ENCODE peak calls at places on chromosomes 1 and 21, in six cellular contexts. Q is M059J; H is stimulated activated effector memory CD8-positive, alpha-beta T cell treated with anti-CD3 and anti-CD28 coated beads, Interleukin-12 subunit alpha, Interleukin-12 subunit beta, amount 100 ng/mL, for 72 hours; L is EH; R is neural crest cell; A is CD8-positive, alpha-beta memory T cell. Z is an unnamed sample.

GRCh38 chr21:43789276-43790052 is at the start of gene RRP1:
- DNase-seq in H (peak), R (peak), Q (peak), L (peak), A (peak), Z (peak)

GRCh38 chr1:174998569-174999215 is 1.1 kb upstream of the CACYBP start:
- DNase-seq in H (no peak), Q (peak), A (peak), L (peak), R (peak), Z (peak)

GRCh38 chr1:169193191-169193850 is 86.8 kb downstream of the ATP1B1 start:
- DNase-seq in L (no peak), Q (no peak), R (no peak), A (no peak), H (no peak), Z (no peak)

GRCh38 chr21:38965910-38966504 is 160.3 kb downstream of the ETS2 start:
- DNase-seq in Q (no peak), A (no peak), H (no peak), L (peak), R (peak), Z (no peak)

GRCh38 chr1:41751804-41752513 is 166.8 kb downstream of the HIVEP3 start:
- DNase-seq in Q (peak), H (no peak), A (no peak), R (no peak), L (peak), Z (peak)

GRCh38 chr1:182281541-182281940 is 110.0 kb downstream of the GLUL start:
- DNase-seq in R (no peak), L (no peak), Q (no peak), A (no peak), H (no peak), Z (peak)

GRCh38 chr1:117636637-117637425 is 31.0 kb downstream of the TENT5C start:
- DNase-seq in Q (no peak), R (no peak), L (no peak), A (no peak), H (no peak), Z (no peak)

GRCh38 chr21:23968008-23968407 is 1639.3 kb downstream of the MRPL39 start:
- DNase-seq in Q (no peak), R (no peak), L (no peak), A (no peak), H (no peak), Z (no peak)

GRCh38 chr1:183896466-183897026 is 91.6 kb downstream of the RGL1 start:
- DNase-seq in R (no peak), H (no peak), L (peak), Q (peak), A (no peak), Z (peak)

GRCh38 chr21:44454747-44455523 is at the start of gene LRRC3:
- DNase-seq in H (peak), L (peak), A (peak), Q (no peak), R (peak), Z (no peak)

GRCh38 chr21:35088235-35088865 is 39.2 kb upstream of the RUNX1 start:
- DNase-seq in R (no peak), A (no peak), L (peak), Q (peak), H (peak), Z (no peak)

GRCh38 chr1:52706136-52706670 is 8.1 kb upstream of the COA7 start:
- DNase-seq in R (no peak), A (no peak), Q (no peak), L (no peak), H (no peak), Z (no peak)

GRCh38 chr1:156684227-156684782 is 7.1 kb upstream of the NES start:
- DNase-seq in R (no peak), Q (peak), H (no peak), A (no peak), L (peak), Z (peak)

GRCh38 chr1:230794431-230794830 is 47.2 kb downstream of the CAPN9 start:
- DNase-seq in L (peak), H (peak), R (no peak), A (no peak), Q (peak), Z (no peak)

GRCh38 chr21:38470762-38471161 is 27.5 kb downstream of the ERG start:
- DNase-seq in A (no peak), H (no peak), Q (peak), L (no peak), R (no peak), Z (peak)

GRCh38 chr21:44368711-44369446 is 15.5 kb downstream of the TRPM2 start:
- DNase-seq in R (no peak), A (no peak), L (no peak), Q (no peak), H (no peak), Z (no peak)

GRCh38 chr1:219385786-219386427 is 212.2 kb downstream of the LYPLAL1 start:
- DNase-seq in H (peak), Q (peak), R (peak), A (no peak), L (peak), Z (peak)

GRCh38 chr1:24742090-24742938 is 2.9 kb upstream of the CLIC4 start:
- DNase-seq in L (peak), A (no peak), H (no peak), Q (peak), R (no peak), Z (peak)

GRCh38 chr1:3159996-3160395 is 91.0 kb downstream of the PRDM16 start:
- DNase-seq in A (no peak), R (no peak), L (no peak), Q (no peak), H (no peak), Z (no peak)

GRCh38 chr21:38716088-38716487 is 89.6 kb upstream of the ETS2 start:
- DNase-seq in R (no peak), A (no peak), H (no peak), Q (no peak), L (no peak), Z (no peak)

GRCh38 chr1:87956072-87956471 is 627.4 kb downstream of the LMO4 start:
- DNase-seq in L (peak), H (no peak), Q (peak), A (no peak), R (no peak), Z (peak)

GRCh38 chr1:233242827-233243483 is 52.6 kb downstream of the PCNX2 start:
- DNase-seq in Q (no peak), R (no peak), A (no peak), H (no peak), L (no peak), Z (no peak)

GRCh38 chr1:243332440-243332839 is 76.6 kb downstream of the SDCCAG8 start:
- DNase-seq in R (no peak), A (no peak), L (no peak), Q (no peak), H (no peak), Z (no peak)

GRCh38 chr1:100476736-100477135 is 61.2 kb upstream of the GPR88 start:
- DNase-seq in R (no peak), L (no peak), H (no peak), A (no peak), Q (no peak), Z (no peak)

GRCh38 chr1:25430073-25430665 is 528 bp upstream of the MACO1 start:
- DNase-seq in R (peak), Q (peak), H (peak), L (peak), A (peak), Z (peak)

GRCh38 chr1:206723500-206724472 is 39.1 kb downstream of the MAPKAPK2 start:
- DNase-seq in L (peak), R (no peak), Q (peak), A (no peak), H (no peak), Z (peak)

GRCh38 chr1:209648931-209649776 is 3.1 kb downstream of the LAMB3 start:
- DNase-seq in L (peak), H (no peak), A (no peak), Q (peak), R (no peak), Z (peak)

GRCh38 chr1:59814180-59814900 is 409 bp upstream of the HOOK1 start:
- DNase-seq in R (peak), A (peak), H (peak), Q (peak), L (no peak), Z (no peak)

GRCh38 chr1:186976700-186977099 is 148.0 kb downstream of the PLA2G4A start:
- DNase-seq in L (no peak), Q (no peak), H (no peak), R (no peak), A (no peak), Z (no peak)

GRCh38 chr1:147079400-147080012 is 92.8 kb downstream of the PRKAB2 start:
- DNase-seq in R (no peak), L (no peak), Q (no peak), H (no peak), A (no peak), Z (no peak)

GRCh38 chr1:218421531-218421930 is 76.4 kb downstream of the TGFB2 start:
- DNase-seq in A (no peak), L (peak), H (no peak), Q (peak), R (no peak), Z (peak)